ENCODE peak calls at places on chromosomes 3 and 15, in four cellular contexts. U is transverse colon, O is ovary, D is endothelial cell of umbilical vein. Z is an unnamed sample.

GRCh38 chr3:186287723-186288122 is 74.3 kb downstream of the DGKG start:
- DNase-seq in U (no peak), O (no peak), D (no peak), Z (no peak)

GRCh38 chr3:81744366-81744765 is 17.1 kb downstream of the GBE1 start:
- DNase-seq in O (no peak), D (peak; percentile 93), U (no peak), Z (no peak)

GRCh38 chr3:15750143-15750542 is 47.6 kb downstream of the ANKRD28 start:
- DNase-seq in O (no peak), U (no peak), D (no peak), Z (no peak)

GRCh38 chr3:40128169-40128568 is 181.3 kb upstream of the EIF1B start:
- DNase-seq in O (no peak), U (no peak), D (no peak), Z (no peak)

GRCh38 chr15:63073497-63074172 is 31.1 kb downstream of the TPM1 start:
- DNase-seq in O (no peak), U (no peak), D (no peak), Z (no peak)

GRCh38 chr15:32717290-32718081 is at the start of gene GREM1:
- DNase-seq in O (no peak), U (peak; percentile 17), D (no peak), Z (no peak)

GRCh38 chr15:52040167-52040900 is 21.3 kb downstream of the MAPK6 start:
- DNase-seq in U (no peak), D (peak; percentile 21), O (no peak), Z (no peak)

GRCh38 chr15:83323296-83323711 is 38.8 kb upstream of the BNC1 start:
- DNase-seq in O (no peak), D (no peak), U (no peak), Z (no peak)

GRCh38 chr15:68773036-68773435 is 47.7 kb downstream of the ANP32A start:
- DNase-seq in D (no peak), O (no peak), U (no peak), Z (no peak)

GRCh38 chr15:51874751-51875644 is 45.5 kb downstream of the TMOD3 start:
- DNase-seq in O (no peak), U (peak; percentile 48), D (peak; percentile 92), Z (no peak)

GRCh38 chr3:146156060-146156459 is 4.9 kb downstream of the PLOD2 start:
- DNase-seq in D (peak; percentile 54), U (no peak), O (peak; percentile 43), Z (no peak)

GRCh38 chr3:10511809-10512494 is 6.6 kb upstream of the ATP2B2 start:
- DNase-seq in O (no peak), U (no peak), D (no peak), Z (no peak)

GRCh38 chr15:91302588-91303439 is 202.8 kb downstream of the SV2B start:
- DNase-seq in U (peak; percentile 16), O (peak; percentile 23), D (peak; percentile 46), Z (no peak)

GRCh38 chr15:36497903-36498302 is 81.5 kb upstream of the CDIN1 start:
- DNase-seq in O (no peak), D (no peak), U (no peak), Z (no peak)

GRCh38 chr3:59327324-59327939 is 277.6 kb upstream of the CFAP20DC start:
- DNase-seq in D (no peak), O (no peak), U (no peak), Z (no peak)

GRCh38 chr3:141913150-141913811 is 36.8 kb downstream of the ATP1B3 start:
- DNase-seq in U (peak; percentile 39), D (peak; percentile 71), O (no peak), Z (no peak)

GRCh38 chr15:98673133-98673532 is 24.8 kb downstream of the IGF1R start:
- DNase-seq in D (no peak), O (no peak), U (no peak), Z (no peak)

GRCh38 chr15:40785814-40786213 is 16.0 kb downstream of the C15orf62 start:
- DNase-seq in U (no peak), O (no peak), D (no peak), Z (no peak)

GRCh38 chr3:133995264-133995663 is 34.5 kb downstream of the SLCO2A1 start:
- DNase-seq in O (no peak), U (no peak), D (no peak), Z (no peak)

GRCh38 chr3:15815696-15816095 is 17.9 kb upstream of the ANKRD28 start:
- DNase-seq in U (no peak), D (peak; percentile 61), O (no peak), Z (no peak)

GRCh38 chr3:183764854-183765731 is 60.3 kb downstream of the MAP6D1 start:
- DNase-seq in U (peak; percentile 9), D (peak; percentile 29), O (no peak), Z (no peak)

GRCh38 chr3:85572978-85573377 is 614.2 kb downstream of the CADM2 start:
- DNase-seq in D (no peak), O (no peak), U (no peak), Z (no peak)

GRCh38 chr3:86993704-86994103 is 2.8 kb upstream of the VGLL3 start:
- DNase-seq in D (peak; percentile 13), O (no peak), U (no peak), Z (no peak)

GRCh38 chr15:36903922-36904479 is 196.3 kb downstream of the MEIS2 start:
- DNase-seq in D (no peak), U (no peak), O (no peak), Z (no peak)

GRCh38 chr3:192879346-192880031 is 38.2 kb downstream of the MB21D2 start:
- DNase-seq in D (peak; percentile 63), O (no peak), U (no peak), Z (no peak)

GRCh38 chr3:159458010-159458409 is 530.6 kb upstream of the IL12A start:
- DNase-seq in D (peak; percentile 58), O (no peak), U (no peak), Z (no peak)

GRCh38 chr3:120144267-120144666 is 50.0 kb upstream of the GSK3B start:
- DNase-seq in U (no peak), D (no peak), O (no peak), Z (no peak)

GRCh38 chr3:9947025-9947995 is 4.9 kb downstream of the PRRT3 start:
- DNase-seq in O (peak; percentile 66), U (peak; percentile 80), D (peak; percentile 80), Z (peak; percentile 80)

GRCh38 chr3:52983336-52983807 is 62.5 kb downstream of the SFMBT1 start:
- DNase-seq in U (peak; percentile 38), O (no peak), D (no peak), Z (no peak)

GRCh38 chr3:77799280-77799679 is 759.4 kb downstream of the ROBO2 start:
- DNase-seq in U (no peak), O (no peak), D (no peak), Z (no peak)

GRCh38 chr15:92647467-92648163 is 8.0 kb downstream of the FAM174B start:
- DNase-seq in U (no peak), D (no peak), O (no peak), Z (no peak)

GRCh38 chr3:170864525-170865208 is 5.3 kb downstream of the RPL22L1 start:
- DNase-seq in U (no peak), O (no peak), D (peak; percentile 11), Z (no peak)
- TF ChIP-seq POLR2A in U (peak; percentile 24), O (no peak), D (peak; percentile 41), Z (no peak)

DNA sequence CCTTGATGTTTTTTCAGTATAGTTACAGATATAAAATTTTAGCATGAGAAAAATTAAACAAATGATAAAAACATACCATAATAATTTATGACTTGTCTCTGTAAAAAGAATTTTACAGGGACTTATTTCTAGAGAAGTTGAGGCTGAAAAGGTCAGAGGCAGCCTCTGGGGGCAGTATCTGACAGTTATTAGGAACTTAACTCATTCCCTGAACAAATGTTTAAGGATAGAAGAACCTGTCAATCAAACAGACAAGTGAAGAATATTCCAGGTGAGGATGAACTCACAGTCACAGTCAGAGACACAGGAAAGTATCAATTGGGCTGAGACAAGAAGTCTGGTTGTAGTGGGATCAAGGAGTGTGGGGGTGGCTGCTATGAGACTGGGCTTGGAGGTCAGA is 7.3 kb downstream of the MYLK start:
- DNase-seq in O (no peak), U (no peak), D (no peak), Z (no peak)
- TF ChIP-seq CTCF in O (no peak), U (no peak), D (no peak), Z (no peak)

GRCh38 chr15:61584410-61584809 is 355.3 kb upstream of the RORA start:
- DNase-seq in O (no peak), U (no peak), D (peak; percentile 2), Z (no peak)

GRCh38 chr15:61582092-61582491 is 353.0 kb upstream of the RORA start:
- DNase-seq in D (no peak), U (no peak), O (no peak), Z (no peak)
- H3K9me3 ChIP-seq in D (no peaks in the 10 kb centered on the region), U (no peaks in the 10 kb centered on the region), O (no peaks in the 10 kb centered on the region), Z (no peaks in the 10 kb centered on the region)

DNA sequence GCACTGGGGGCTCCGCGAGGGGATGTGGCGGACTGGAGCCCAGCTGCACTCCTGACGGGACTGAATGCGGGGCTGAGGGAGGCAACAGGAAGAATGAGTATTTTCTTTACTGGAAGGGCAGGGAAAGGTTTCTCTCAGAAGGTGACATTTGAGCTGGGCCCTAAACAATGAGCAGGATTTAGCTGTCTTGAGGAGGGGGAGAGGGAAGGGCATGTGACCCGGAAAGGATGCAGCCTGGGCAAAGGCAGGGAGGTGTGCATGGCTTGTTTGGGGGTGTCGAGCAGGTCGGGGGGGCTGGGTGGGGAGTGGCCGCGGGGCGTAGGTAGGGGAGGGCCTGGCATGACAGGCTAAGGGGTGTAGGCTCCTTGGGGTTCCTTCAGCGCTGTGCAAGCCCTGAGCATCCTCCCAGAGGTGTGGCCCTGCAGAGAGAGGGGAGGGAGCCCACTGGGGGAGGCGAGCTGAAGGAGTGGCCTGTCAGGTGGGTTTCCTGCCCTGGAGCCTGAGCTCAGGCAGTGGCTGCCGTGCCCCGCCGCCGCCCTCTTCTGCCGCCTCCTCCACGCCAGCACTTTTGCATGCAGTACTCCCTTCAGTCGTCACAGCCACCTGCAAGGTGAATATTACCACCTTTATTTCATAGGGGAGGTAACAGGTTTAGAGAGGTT is 17.2 kb upstream of the ANKDD1A start:
- DNase-seq in U (peak; percentile 84), D (no peak), O (no peak), Z (no peak)
- TF ChIP-seq POLR2A in U (peak; percentile 16), D (no peak), O (no peak), Z (no peak)